ENCODE peak calls at places on chromosomes 4 and X, in six cellular contexts. T, U, Z, D, L and K are unnamed samples.

GRCh38 chr4:142960134-142960533 is 114.0 kb upstream of the INPP4B start:
- DNase-seq in T (no peak), D (peak), L (no peak), U (no peak), Z (no peak), K (peak)

GRCh38 chr4:70559216-70559830 is 32.7 kb upstream of the AMBN start:
- DNase-seq in T (peak), U (peak), Z (peak), L (peak), D (peak), K (peak)

GRCh38 chr4:119517361-119518229 is 111.0 kb downstream of the PDE5A start:
- DNase-seq in L (no peak), D (peak), Z (no peak), T (no peak), U (no peak), K (no peak)

GRCh38 chrX:48083706-48084105 is 12.3 kb upstream of the ZNF630 start:
- DNase-seq in D (no peak), T (no peak), Z (no peak), U (no peak), L (no peak), K (no peak)

GRCh38 chrX:90883479-90883878 is 551.2 kb upstream of the PABPC5 start:
- DNase-seq in U (no peak), D (no peak), T (no peak), Z (no peak), L (no peak), K (no peak)

GRCh38 chrX:80432863-80433262 is 12.6 kb downstream of the TENT5D start:
- DNase-seq in D (peak), L (no peak), Z (no peak), U (peak), T (no peak), K (no peak)

GRCh38 chr4:109701566-109702399 is 1.5 kb downstream of the CASP6 start:
- DNase-seq in L (no peak), T (no peak), Z (peak), U (no peak), D (no peak), K (no peak)

GRCh38 chrX:8067754-8068469 is 103.2 kb downstream of the VCX2 start:
- DNase-seq in U (no peak), T (no peak), L (no peak), Z (no peak), D (no peak), K (peak)

GRCh38 chr4:185513489-185514181 is 21.7 kb downstream of the PDLIM3 start:
- DNase-seq in T (no peak), Z (no peak), D (peak), U (peak), L (no peak), K (peak)
- H3K4me3 ChIP-seq in T (no peak), Z (no peak), D (no peak), U (no peak), L (no peak), K (peak)

DNA sequence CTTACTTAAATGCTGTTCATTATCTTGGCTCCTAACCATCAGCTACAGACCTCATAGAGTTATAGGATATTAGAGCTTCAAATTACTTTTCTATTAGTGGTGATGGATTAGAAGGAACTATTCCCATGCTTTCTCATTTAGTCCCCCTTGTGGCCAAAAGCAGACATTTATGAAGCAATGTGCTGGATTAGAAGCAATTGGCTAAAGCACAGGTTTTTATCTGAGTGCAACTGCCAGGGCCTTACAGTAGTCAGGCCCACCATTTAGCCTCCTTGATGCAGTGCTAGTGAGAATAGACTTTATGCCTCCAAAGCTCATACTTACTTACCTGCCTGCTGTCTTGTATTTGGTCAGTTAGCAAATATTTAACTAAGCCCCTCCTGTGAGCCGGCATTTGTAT is 93.0 kb downstream of the TSPAN7 start:
- DNase-seq in D (peak), Z (peak), T (peak), U (no peak), L (peak), K (peak)
- TF ChIP-seq CTCF in D (peak), Z (peak), T (peak), U (peak), L (peak), K (peak)

GRCh38 chrX:148624951-148625350 is 124.5 kb downstream of the AFF2 start:
- DNase-seq in U (no peak), D (no peak), T (no peak), L (no peak), Z (peak), K (no peak)

GRCh38 chrX:148633509-148633908 is 133.1 kb downstream of the AFF2 start:
- DNase-seq in Z (no peak), U (no peak), D (no peak), T (no peak), L (no peak), K (no peak)

GRCh38 chrX:148634591-148634990 is 134.2 kb downstream of the AFF2 start:
- DNase-seq in D (no peak), L (no peak), T (no peak), U (no peak), Z (no peak), K (no peak)

GRCh38 chrX:148632444-148632843 is 132.0 kb downstream of the AFF2 start:
- DNase-seq in D (no peak), L (no peak), T (no peak), U (no peak), Z (no peak), K (peak)

DNA sequence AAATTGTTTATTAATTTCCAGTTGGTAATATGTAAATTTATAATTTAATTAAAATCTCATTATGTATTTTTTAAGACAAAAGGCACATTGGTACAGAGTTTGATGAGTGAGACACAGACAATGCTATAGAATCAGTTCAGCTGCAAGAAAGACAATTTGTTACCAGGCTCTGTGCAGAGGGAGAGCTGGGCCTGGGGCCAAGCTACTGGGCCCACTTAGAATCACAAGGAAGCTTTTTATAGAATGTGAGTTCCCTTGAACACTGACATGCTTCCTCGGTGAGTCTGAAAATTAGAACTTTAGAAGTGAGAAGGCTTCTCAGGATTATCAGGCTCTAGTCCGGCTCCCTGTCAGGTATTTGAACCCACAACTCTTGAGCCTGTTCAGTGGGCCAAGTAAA is 129.0 kb downstream of the AFF2 start:
- DNase-seq in D (no peak), L (no peak), Z (no peak), U (no peak), T (no peak), K (no peak)
- H3K4me3 ChIP-seq in D (no peak), L (no peak), Z (no peak), U (no peak), T (no peak), K (no peak)

DNA sequence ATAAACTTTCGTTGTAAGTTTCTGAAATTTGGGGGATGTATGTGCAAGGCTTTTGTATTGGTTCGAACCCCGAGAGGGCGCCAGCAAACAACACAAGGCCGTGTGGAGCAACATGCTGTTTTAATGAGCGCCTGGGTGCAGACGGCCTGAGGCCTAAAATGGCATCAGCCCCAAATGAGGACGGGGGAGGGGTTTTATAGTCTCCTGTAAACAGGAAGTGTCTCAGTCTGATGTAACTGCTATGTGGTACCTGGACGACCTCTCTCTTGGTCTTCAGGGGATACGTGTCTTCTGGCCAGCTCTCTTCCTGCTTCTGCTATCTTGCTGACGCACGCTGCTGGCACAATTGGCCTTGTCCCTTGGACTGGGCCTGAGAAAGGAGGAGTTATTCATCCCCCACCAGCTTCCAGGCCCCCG is 1348.0 kb downstream of the ADGRL3 start:
- DNase-seq in D (peak), Z (peak), L (no peak), U (peak), T (no peak), K (no peak)
- TF ChIP-seq CTCF in D (no peak), Z (peak), L (no peak), U (no peak), T (no peak), K (peak)

GRCh38 chr4:25807101-25807728 is 55.6 kb downstream of the SEL1L3 start:
- DNase-seq in U (no peak), L (no peak), T (no peak), Z (no peak), D (no peak), K (no peak)
- H3K4me3 ChIP-seq in U (no peak), L (no peak), T (no peak), Z (no peak), D (no peak), K (no peak)